ENCODE peak calls at places on chromosomes 13 and 19, in five cellular contexts. J, M, A, S and B are unnamed samples.

GRCh38 chr19:18470153-18470552 is 32.2 kb upstream of the ISYNA1 start:
- DNase-seq in M (no peak), A (no peak), S (no peak), J (no peak), B (no peak)

GRCh38 chr13:47144782-47145181 is 247.9 kb upstream of the HTR2A start:
- DNase-seq in M (no peak), J (no peak), S (no peak), A (no peak), B (no peak)

GRCh38 chr13:29774830-29775229 is 75.6 kb downstream of the UBL3 start:
- DNase-seq in A (no peak), S (no peak), M (no peak), J (no peak), B (no peak)

GRCh38 chr13:41178040-41178439 is 16.3 kb downstream of the KBTBD7 start:
- DNase-seq in M (no peak), S (no peak), J (no peak), A (no peak), B (no peak)

GRCh38 chr13:109666656-109667448 is 119.5 kb downstream of the IRS2 start:
- DNase-seq in S (no peak), M (no peak), J (no peak), A (no peak), B (no peak)

GRCh38 chr19:843836-844299 is 3.1 kb downstream of the PRTN3 start:
- DNase-seq in A (no peak), J (no peak), S (no peak), M (no peak), B (no peak)

GRCh38 chr19:49877879-49878743 is 609 bp downstream of the TBC1D17 start:
- DNase-seq in M (peak; percentile 98), S (peak; percentile 99), A (peak; percentile 96), J (peak; percentile 91), B (peak; percentile 90)

GRCh38 chr13:113898391-113898790 is 34.5 kb upstream of the GAS6 start:
- DNase-seq in S (peak; percentile 53), M (no peak), J (no peak), A (no peak), B (no peak)

GRCh38 chr19:17469092-17469370 is 1.3 kb upstream of the SLC27A1 start:
- DNase-seq in A (no peak), M (no peak), S (no peak), J (peak; percentile 51), B (no peak)

GRCh38 chr19:49599378-49600298 is 8.7 kb downstream of the PRR12 start:
- DNase-seq in M (no peak), J (no peak), S (no peak), A (no peak), B (no peak)

GRCh38 chr19:4582980-4583842 is 23.7 kb upstream of the SEMA6B start:
- DNase-seq in S (no peak), M (no peak), A (no peak), J (no peak), B (no peak)

GRCh38 chr13:85040176-85040660 is 759.0 kb downstream of the SLITRK6 start:
- DNase-seq in J (no peak), S (no peak), A (no peak), M (no peak), B (no peak)

GRCh38 chr19:10424011-10424637 is 3.8 kb downstream of the PDE4A start:
- DNase-seq in A (peak; percentile 54), S (peak; percentile 84), J (peak; percentile 71), M (no peak), B (no peak)

GRCh38 chr13:43379738-43380137 is 356.4 kb downstream of the DNAJC15 start:
- DNase-seq in S (no peak), A (no peak), M (no peak), J (no peak), B (no peak)

GRCh38 chr19:49119411-49120324 is at the start of gene PPFIA3:
- DNase-seq in A (no peak), J (no peak), S (peak; percentile 81), M (peak; percentile 75), B (no peak)

GRCh38 chr13:41547253-41548000 is 90.1 kb downstream of the RGCC start:
- DNase-seq in A (no peak), J (no peak), M (no peak), S (no peak), B (no peak)

GRCh38 chr13:113186061-113186900 is 22.2 kb downstream of the PCID2 start:
- DNase-seq in M (no peak), S (no peak), J (no peak), A (no peak), B (no peak)

GRCh38 chr13:30722361-30722760 is 13.0 kb upstream of the ALOX5AP start:
- DNase-seq in M (no peak), S (no peak), A (no peak), J (no peak), B (no peak)

GRCh38 chr19:43779147-43779819 is 1.5 kb downstream of the KCNN4 start:
- DNase-seq in S (no peak), A (no peak), M (no peak), J (no peak), B (no peak)

GRCh38 chr13:42973581-42973980 is 18.5 kb downstream of the EPSTI1 start:
- DNase-seq in M (no peak), A (no peak), J (no peak), S (no peak), B (no peak)

GRCh38 chr19:49142866-49143335 is 12.3 kb downstream of the HRC start:
- DNase-seq in M (peak; percentile 93), A (peak; percentile 44), S (peak; percentile 94), J (no peak), B (no peak)

GRCh38 chr19:24032651-24033050 is 54.3 kb upstream of the ZNF254 start:
- DNase-seq in S (no peak), M (no peak), J (no peak), A (no peak), B (no peak)

GRCh38 chr13:53782400-53783030 is 753.9 kb downstream of the OLFM4 start:
- DNase-seq in A (no peak), M (no peak), J (peak; percentile 91), S (no peak), B (peak; percentile 27)

GRCh38 chr19:2335848-2336247 is 7.4 kb downstream of the SPPL2B start:
- DNase-seq in A (no peak), J (no peak), S (no peak), M (no peak), B (no peak)

GRCh38 chr19:2338055-2338615 is 9.7 kb downstream of the SPPL2B start:
- DNase-seq in S (no peak), M (no peak), J (no peak), A (no peak), B (no peak)

GRCh38 chr19:2334986-2335846 is 6.7 kb downstream of the SPPL2B start:
- DNase-seq in S (no peak), J (no peak), M (no peak), A (no peak), B (no peak)

GRCh38 chr19:2337329-2337707 is 8.8 kb downstream of the SPPL2B start:
- DNase-seq in A (no peak), S (no peak), J (no peak), M (no peak), B (no peak)

GRCh38 chr19:2336528-2337328 is 8.2 kb downstream of the SPPL2B start:
- DNase-seq in A (no peak), J (no peak), S (no peak), M (no peak), B (no peak)
- H3K36me3 ChIP-seq in A (peaks cover 4% of the 10 kb centered on the region), J (peaks cover 12% of the 10 kb centered on the region), S (peaks cover 27% of the 10 kb centered on the region), M (peaks cover 3% of the 10 kb centered on the region), B (peaks cover 22% of the 10 kb centered on the region)

DNA sequence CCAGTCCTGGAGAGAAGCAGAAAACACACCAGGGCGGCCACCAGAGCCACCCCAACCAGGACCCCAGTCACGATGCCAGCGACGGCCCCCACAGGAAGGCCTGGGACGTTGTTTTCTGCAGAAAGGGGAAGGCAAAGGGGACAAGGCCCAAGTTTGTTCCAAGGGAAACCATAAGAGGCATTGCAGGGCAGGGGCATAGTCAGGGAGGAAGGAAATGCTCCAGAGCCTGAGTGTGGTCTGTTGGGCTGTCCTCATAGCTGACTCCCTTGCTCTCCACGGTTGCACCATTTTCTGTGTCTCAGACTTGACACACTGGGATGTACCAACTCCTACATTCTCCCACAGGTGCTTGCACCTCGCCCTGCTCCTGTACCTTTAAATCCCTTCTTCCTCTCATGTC is 5.2 kb downstream of the CEACAM4 start:
- DNase-seq in M (no peak), S (no peak), J (no peak), A (no peak), B (no peak)
- H3K4me1 ChIP-seq in M (no peaks in the 10 kb centered on the region), S (no peaks in the 10 kb centered on the region), J (no peaks in the 10 kb centered on the region), A (no peaks in the 10 kb centered on the region), B (no peaks in the 10 kb centered on the region)

GRCh38 chr19:42289556-42290041 is 12.3 kb upstream of the PRR19 start:
- DNase-seq in A (no peak), S (no peak), M (no peak), J (no peak), B (no peak)
- H3K36me3 ChIP-seq in A (peaks cover 14% of the 10 kb centered on the region), S (peaks cover 78% of the 10 kb centered on the region), M (peaks cover 74% of the 10 kb centered on the region), J (peaks cover 73% of the 10 kb centered on the region), B (peaks cover 34% of the 10 kb centered on the region)

GRCh38 chr19:35720648-35721047 is 2.8 kb downstream of the KMT2B start:
- DNase-seq in M (peak; percentile 56), J (no peak), S (no peak), A (no peak), B (no peak)

GRCh38 chr19:35719402-35720162 is 1.8 kb downstream of the KMT2B start:
- DNase-seq in A (no peak), S (peak; percentile 64), M (peak; percentile 66), J (no peak), B (no peak)

GRCh38 chr19:35721374-35721773 is 3.6 kb downstream of the KMT2B start:
- DNase-seq in A (no peak), J (no peak), S (no peak), M (peak; percentile 46), B (no peak)

GRCh38 chr19:35718345-35719041 is 690 bp downstream of the KMT2B start:
- DNase-seq in S (peak; percentile 77), J (no peak), A (peak; percentile 32), M (peak; percentile 68), B (no peak)

GRCh38 chr19:35720163-35720524 is 2.3 kb downstream of the KMT2B start:
- DNase-seq in M (no peak), S (no peak), A (no peak), J (no peak), B (no peak)
- H3K4me1 ChIP-seq in M (no peaks in the 10 kb centered on the region), S (peaks cover 7% of the 10 kb centered on the region), A (peaks cover 28% of the 10 kb centered on the region), J (peaks cover 9% of the 10 kb centered on the region), B (peaks cover 6% of the 10 kb centered on the region)

GRCh38 chr19:33098023-33098652 is 17.2 kb downstream of the GPATCH1 start:
- DNase-seq in M (no peak), S (no peak), J (no peak), A (no peak), B (no peak)

GRCh38 chr19:33096005-33096404 is 15.0 kb downstream of the GPATCH1 start:
- DNase-seq in A (no peak), J (no peak), M (no peak), S (no peak), B (no peak)

GRCh38 chr19:33102893-33103292 is 21.9 kb downstream of the GPATCH1 start:
- DNase-seq in M (no peak), A (no peak), J (no peak), S (no peak), B (no peak)

GRCh38 chr19:33100894-33101644 is 20.1 kb downstream of the GPATCH1 start:
- DNase-seq in S (no peak), J (no peak), A (no peak), M (no peak), B (no peak)
- H3K36me3 ChIP-seq in S (peaks cover 73% of the 10 kb centered on the region), J (peaks cover 31% of the 10 kb centered on the region), A (peaks cover 41% of the 10 kb centered on the region), M (peaks cover 58% of the 10 kb centered on the region), B (peaks cover 1% of the 10 kb centered on the region)